ENCODE peak calls at places on chromosomes 3 and 15, in five cellular contexts. R is upper lobe of left lung, I is tibial nerve, B is H1, A is heart left ventricle. P is an unnamed sample.

GRCh38 chr15:90004671-90005070 is 3.5 kb downstream of the ZNF710 start:
- DNase-seq in I (no peak), B (no peak), R (peak), A (no peak), P (peak)

GRCh38 chr3:58899159-58899952 is 150.5 kb downstream of the CFAP20DC start:
- DNase-seq in A (peak), R (peak), B (no peak), I (no peak), P (peak)

GRCh38 chr15:70195808-70196304 is 98.1 kb upstream of the TLE3 start:
- DNase-seq in I (peak), A (peak), B (no peak), R (peak), P (peak)

GRCh38 chr3:108416111-108416869 is 94.1 kb downstream of the MYH15 start:
- DNase-seq in B (no peak), I (no peak), A (no peak), R (no peak), P (no peak)

GRCh38 chr15:101500865-101501551 is 11.5 kb upstream of the PCSK6 start:
- DNase-seq in A (peak), B (no peak), I (no peak), R (no peak), P (no peak)

GRCh38 chr3:184289426-184289938 is 9.6 kb upstream of the PSMD2 start:
- DNase-seq in R (peak), A (no peak), B (peak), I (no peak), P (peak)

GRCh38 chr15:74209997-74210573 is 7.5 kb upstream of the STRA6 start:
- DNase-seq in B (no peak), R (no peak), I (no peak), A (no peak), P (no peak)

GRCh38 chr3:72798552-72799195 is 49.6 kb downstream of the SHQ1 start:
- DNase-seq in B (no peak), R (no peak), I (no peak), A (no peak), P (no peak)

GRCh38 chr15:100642217-100642949 is 40.0 kb downstream of the ASB7 start:
- DNase-seq in R (no peak), B (no peak), A (no peak), I (no peak), P (no peak)

GRCh38 chr3:10716964-10717363 is 99.1 kb upstream of the SLC6A11 start:
- DNase-seq in A (no peak), R (no peak), I (no peak), B (no peak), P (no peak)

GRCh38 chr3:141191097-141191749 is 40.4 kb upstream of the PXYLP1 start:
- DNase-seq in B (no peak), I (no peak), A (no peak), R (no peak), P (no peak)

GRCh38 chr3:195762249-195762585 is 41.4 kb downstream of the MUC20 start:
- DNase-seq in B (no peak), A (no peak), I (no peak), R (no peak), P (no peak)

GRCh38 chr15:42511010-42511396 is 15.6 kb downstream of the SNAP23 start:
- DNase-seq in I (no peak), A (no peak), B (no peak), R (no peak), P (no peak)

GRCh38 chr15:99925661-99926461 is 192.6 kb upstream of the LYSMD4 start:
- DNase-seq in A (peak), R (peak), B (no peak), I (peak), P (no peak)

GRCh38 chr3:175605851-175606250 is 746.7 kb downstream of the NAALADL2 start:
- DNase-seq in I (no peak), B (no peak), R (no peak), A (no peak), P (no peak)

GRCh38 chr3:124837730-124838186 is 49.4 kb downstream of the ITGB5 start:
- DNase-seq in B (no peak), R (peak), I (no peak), A (peak), P (no peak)

GRCh38 chr15:92811514-92811913 is 88.6 kb upstream of the CHD2 start:
- DNase-seq in A (no peak), I (no peak), B (no peak), R (peak), P (no peak)

GRCh38 chr3:126666002-126666401 is 11.1 kb upstream of the TXNRD3 start:
- DNase-seq in R (no peak), B (no peak), I (no peak), A (no peak), P (no peak)

GRCh38 chr15:68821190-68821897 is 649 bp upstream of the ANP32A start:
- DNase-seq in I (no peak), A (no peak), B (no peak), R (peak), P (no peak)

GRCh38 chr3:180870008-180870733 is 42.3 kb upstream of the FXR1 start:
- DNase-seq in I (no peak), B (peak), R (no peak), A (peak), P (no peak)

GRCh38 chr15:58761010-58761388 is 10.1 kb upstream of the MINDY2 start:
- DNase-seq in R (no peak), I (no peak), A (no peak), B (no peak), P (no peak)

GRCh38 chr3:127747751-127748521 is 74.4 kb downstream of the MGLL start:
- DNase-seq in R (peak), I (peak), B (no peak), A (peak), P (peak)

GRCh38 chr3:100533176-100533575 is 40.8 kb downstream of the TMEM45A start:
- DNase-seq in B (no peak), R (no peak), A (no peak), I (no peak), P (peak)

GRCh38 chr3:24299801-24300626 is 194.6 kb downstream of the THRB start:
- DNase-seq in A (no peak), B (no peak), R (no peak), I (no peak), P (no peak)

GRCh38 chr15:85488997-85489396 is 108.6 kb downstream of the AKAP13 start:
- DNase-seq in A (no peak), I (no peak), R (no peak), B (no peak), P (no peak)

GRCh38 chr3:16474920-16475319 is 38.6 kb downstream of the RFTN1 start:
- DNase-seq in I (no peak), R (no peak), B (no peak), A (no peak), P (no peak)

GRCh38 chr15:60223161-60223560 is 174.6 kb downstream of the ANXA2 start:
- DNase-seq in B (no peak), A (no peak), R (no peak), I (no peak), P (no peak)

GRCh38 chr3:61914277-61914676 is 352.9 kb downstream of the PTPRG start:
- DNase-seq in A (no peak), B (no peak), R (no peak), I (no peak), P (peak)

GRCh38 chr3:196227629-196228493 is 11.5 kb downstream of the SLC51A start:
- DNase-seq in I (no peak), R (no peak), A (no peak), B (no peak), P (no peak)

GRCh38 chr3:149542375-149543312 is 68.1 kb downstream of the TM4SF4 start:
- DNase-seq in A (no peak), I (no peak), B (no peak), R (no peak), P (no peak)

GRCh38 chr3:60841355-60841754 is 409.9 kb downstream of the FHIT start:
- DNase-seq in A (no peak), B (no peak), R (no peak), I (no peak), P (no peak)

GRCh38 chr3:177905173-177905894 is 630.9 kb upstream of the KCNMB2 start:
- DNase-seq in A (no peak), B (no peak), R (no peak), I (no peak), P (peak)

GRCh38 chr15:51224428-51224827 is 114.0 kb downstream of the CYP19A1 start:
- DNase-seq in B (no peak), I (no peak), R (no peak), A (no peak), P (no peak)

GRCh38 chr3:140007946-140008692 is 73.1 kb downstream of the CLSTN2 start:
- DNase-seq in A (no peak), R (no peak), B (no peak), I (no peak), P (no peak)

GRCh38 chr15:94324835-94325767 is 93.7 kb downstream of the MCTP2 start:
- DNase-seq in A (no peak), B (no peak), R (no peak), I (no peak), P (no peak)

GRCh38 chr3:133479895-133480669 is 80.2 kb downstream of the BFSP2 start:
- DNase-seq in I (no peak), A (no peak), R (no peak), B (no peak), P (no peak)

GRCh38 chr3:129343643-129344360 is 65.1 kb downstream of the HMCES start:
- DNase-seq in I (no peak), B (no peak), R (peak), A (peak), P (no peak)

GRCh38 chr15:90097475-90097874 is 4.8 kb downstream of the IDH2 start:
- DNase-seq in B (no peak), R (no peak), I (no peak), A (no peak), P (no peak)

GRCh38 chr3:37182816-37183215 is 8.4 kb upstream of the LRRFIP2 start:
- DNase-seq in A (no peak), B (no peak), I (no peak), R (no peak), P (no peak)

DNA sequence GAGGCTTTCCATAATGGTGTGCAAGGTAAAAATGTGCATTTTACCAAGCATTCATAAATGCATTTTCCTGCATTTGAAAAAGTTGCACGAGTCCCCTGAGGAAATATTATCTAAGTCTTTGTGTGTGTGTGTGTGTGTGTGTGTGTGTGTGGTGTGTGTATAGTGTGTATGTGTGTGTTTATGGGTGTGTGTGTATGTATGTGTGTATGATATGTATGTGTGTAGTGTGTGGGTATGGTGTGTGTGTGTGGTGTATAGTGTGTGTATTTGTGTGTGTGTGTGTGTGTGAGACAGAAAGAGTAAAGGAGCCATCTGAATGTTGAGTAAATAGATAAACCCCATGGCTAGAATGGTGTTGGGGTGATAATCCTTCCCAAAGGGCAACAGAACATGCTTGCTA is 229.6 kb upstream of the TBC1D5 start:
- DNase-seq in A (no peak), I (no peak), R (no peak), B (no peak), P (no peak)
- H3K4me3 ChIP-seq in A (no peak), I (no peak), R (no peak), B (no peak), P (no peak)

GRCh38 chr3:50388021-50388719 is 28.8 kb upstream of the TMEM115 start:
- DNase-seq in R (no peak), B (no peak), I (no peak), A (no peak), P (no peak)
- TF ChIP-seq CTCF in R (no peak), B (no peak), I (peak), A (peak), P (peak)

GRCh38 chr15:91694829-91695205 is 158.7 kb upstream of the SLCO3A1 start:
- DNase-seq in I (peak), R (peak), B (no peak), A (peak), P (no peak)
- H3K4me3 ChIP-seq in I (peak), R (no peak), B (no peak), A (peak), P (no peak)

GRCh38 chr3:26369133-26369532 is 253.4 kb upstream of the LRRC3B start:
- DNase-seq in A (no peak), I (no peak), R (no peak), B (no peak), P (no peak)
- TF ChIP-seq CTCF in A (no peak), I (no peak), R (no peak), B (peak), P (no peak)

DNA sequence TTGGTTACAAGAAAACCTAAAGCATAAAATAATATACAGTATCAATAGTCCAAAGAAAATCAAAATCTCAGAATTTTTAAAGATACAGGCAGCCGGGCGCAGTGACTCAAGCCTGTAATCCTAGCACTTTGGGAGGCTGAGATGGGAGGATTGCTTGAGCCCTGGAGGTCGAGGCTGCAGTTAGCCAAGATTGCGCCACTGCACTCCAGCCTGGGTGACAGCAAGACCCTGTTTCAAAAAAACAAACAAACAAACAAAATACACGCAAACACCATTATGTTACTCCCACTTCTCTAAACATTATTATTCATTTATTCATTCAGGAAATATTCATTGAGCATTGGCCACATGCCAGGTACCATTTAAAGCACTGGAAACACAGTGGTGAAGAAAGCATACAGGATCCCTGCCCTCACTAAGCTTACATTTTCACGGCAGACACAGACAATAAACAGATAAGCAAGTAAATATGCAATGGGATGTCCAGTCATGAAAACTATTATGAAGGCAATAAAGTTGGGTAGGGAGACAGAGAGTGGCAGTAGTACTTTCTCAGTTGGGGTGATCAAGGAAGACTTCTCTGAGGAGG is 6.7 kb downstream of the BCL2A1 start:
- DNase-seq in A (no peak), B (no peak), R (no peak), I (no peak), P (no peak)
- H3K4me3 ChIP-seq in A (no peak), B (no peak), R (no peak), I (no peak), P (no peak)

GRCh38 chr3:120177151-120177550 is 82.9 kb upstream of the GSK3B start:
- DNase-seq in I (no peak), A (peak), B (peak), R (peak), P (peak)
- TF ChIP-seq CTCF in I (no peak), A (no peak), B (no peak), R (no peak), P (no peak)

GRCh38 chr15:52683585-52683984 is 4.4 kb upstream of the ATOSA start:
- DNase-seq in B (no peak), A (no peak), I (no peak), R (no peak), P (no peak)

GRCh38 chr15:52680756-52681155 is 1.6 kb upstream of the ATOSA start:
- DNase-seq in A (no peak), B (no peak), I (no peak), R (no peak), P (no peak)

GRCh38 chr15:52681441-52681840 is 2.3 kb upstream of the ATOSA start:
- DNase-seq in I (no peak), B (no peak), A (no peak), R (no peak), P (no peak)

GRCh38 chr15:52682776-52683175 is 3.6 kb upstream of the ATOSA start:
- DNase-seq in B (no peak), R (no peak), A (no peak), I (no peak), P (no peak)

GRCh38 chr15:52682200-52682599 is 3.0 kb upstream of the ATOSA start:
- DNase-seq in I (no peak), B (no peak), A (no peak), R (no peak), P (no peak)
- H3K4me3 ChIP-seq in I (no peak), B (no peak), A (no peak), R (no peak), P (no peak)

DNA sequence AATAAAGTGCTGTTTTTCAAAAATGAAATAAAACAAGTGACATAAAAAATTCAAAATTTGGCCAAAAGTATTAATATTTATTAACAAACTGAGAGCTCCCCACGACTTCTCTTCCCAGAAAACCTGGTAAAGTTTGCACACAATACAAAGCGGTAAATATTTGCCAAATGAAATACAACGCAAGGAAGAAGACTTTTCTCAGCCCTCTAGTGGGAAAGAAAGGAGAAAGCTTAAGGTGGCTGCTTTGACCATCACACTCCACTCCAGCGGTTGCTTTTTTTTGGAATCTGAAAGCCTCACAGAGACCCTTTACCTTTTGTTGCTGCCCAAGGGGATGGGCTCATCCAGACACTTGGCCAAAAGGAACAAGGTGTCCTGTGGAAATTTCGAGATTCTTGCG is 1.1 kb upstream of the GK5 start:
- DNase-seq in I (no peak), R (no peak), A (no peak), B (no peak), P (no peak)
- TF ChIP-seq CTCF in I (no peak), R (no peak), A (no peak), B (no peak), P (no peak)